ENCODE peak calls at places on chromosomes 7 and 10, in ten cellular contexts. Q is GM13977; N is A549; P is PC-3; U is neural progenitor cell; J is fibroblast of the aortic adventitia; D is left lung; E is upper lobe of left lung; O is activated CD8-positive, alpha-beta T cell treated with anti-CD3 and anti-CD28 coated beads for 36 hours; V is DND-41. L is an unnamed sample.

GRCh38 chr10:79608505-79609375 is 2.0 kb upstream of the SFTPA1 start:
- DNase-seq in V (peak; percentile 46), P (no peak), N (peak; percentile 17), E (peak; percentile 53), Q (peak; percentile 46), D (no peak), U (peak; percentile 63), J (peak; percentile 10), O (peak; percentile 68), L (peak; percentile 45)

GRCh38 chr7:55365103-55365679 is at the start of gene LANCL2:
- DNase-seq in P (peak; percentile 40), N (no peak), Q (no peak), O (peak; percentile 56), U (peak; percentile 85), J (peak; percentile 43), D (no peak), E (peak; percentile 42), V (no peak), L (peak; percentile 65)

GRCh38 chr10:95242581-95243317 is 48.1 kb downstream of the PDLIM1 start:
- DNase-seq in O (peak; percentile 68), P (peak; percentile 73), N (peak; percentile 70), Q (peak; percentile 21), U (peak; percentile 74), J (peak; percentile 75), E (peak; percentile 58), D (no peak), V (peak; percentile 19), L (no peak)

GRCh38 chr10:124736491-124737136 is 7.6 kb downstream of the FAM53B start:
- DNase-seq in N (peak; percentile 36), D (peak; percentile 84), P (peak; percentile 5), U (no peak), V (no peak), Q (no peak), E (peak; percentile 87), J (peak; percentile 90), O (no peak), L (peak; percentile 91)

GRCh38 chr7:5695037-5695708 is 86.3 kb downstream of the RNF216 start:
- DNase-seq in Q (peak; percentile 52), O (peak; percentile 87), P (no peak), V (peak; percentile 83), U (no peak), N (no peak), E (peak; percentile 42), D (no peak), J (peak; percentile 73), L (no peak)

GRCh38 chr7:137985897-137986251 is 16.0 kb downstream of the CREB3L2 start:
- DNase-seq in J (no peak), V (no peak), U (no peak), O (no peak), N (no peak), D (no peak), E (no peak), Q (peak; percentile 58), P (no peak), L (no peak)

GRCh38 chr10:69397972-69398371 is 18.7 kb downstream of the TACR2 start:
- DNase-seq in P (no peak), E (no peak), D (no peak), Q (no peak), U (no peak), N (no peak), V (no peak), J (peak; percentile 93), O (no peak), L (no peak)

GRCh38 chr7:105656922-105657521 is 75.7 kb upstream of the EFCAB10 start:
- DNase-seq in V (peak; percentile 63), U (peak; percentile 75), N (peak; percentile 58), P (peak; percentile 70), D (no peak), E (peak; percentile 49), O (peak; percentile 81), Q (peak; percentile 76), J (no peak), L (no peak)

GRCh38 chr10:116838143-116838725 is 11.1 kb upstream of the ENO4 start:
- DNase-seq in U (no peak), Q (no peak), O (no peak), V (no peak), E (no peak), D (no peak), N (no peak), J (no peak), P (no peak), L (no peak)

GRCh38 chr10:116835658-116836057 is 13.6 kb upstream of the ENO4 start:
- DNase-seq in O (no peak), E (no peak), D (no peak), N (no peak), U (no peak), P (no peak), V (no peak), J (no peak), Q (no peak), L (no peak)

GRCh38 chr10:116836087-116836486 is 13.2 kb upstream of the ENO4 start:
- DNase-seq in N (peak; percentile 26), U (peak; percentile 85), J (no peak), O (no peak), E (no peak), Q (no peak), V (no peak), D (no peak), P (no peak), L (no peak)

GRCh38 chr10:116833986-116834760 is 15.1 kb upstream of the ENO4 start:
- DNase-seq in E (no peak), Q (no peak), V (no peak), O (no peak), J (no peak), P (no peak), U (peak; percentile 79), N (no peak), D (no peak), L (no peak)

GRCh38 chr10:116836902-116837513 is 12.3 kb upstream of the ENO4 start:
- DNase-seq in P (no peak), Q (no peak), N (no peak), J (peak; percentile 18), O (no peak), E (no peak), U (no peak), D (no peak), V (no peak), L (no peak)
- TF ChIP-seq CTCF in P (no peak), Q (no peak), N (no peak), J (peak; percentile 21), O (no peak), E (no peak), U (peak; percentile 41), D (no peak), V (no peak), L (no peak)

GRCh38 chr10:15439381-15439837 is 68.3 kb upstream of the FAM171A1 start:
- DNase-seq in V (no peak), Q (no peak), N (peak; percentile 23), E (no peak), O (no peak), U (peak; percentile 53), D (no peak), P (no peak), J (peak; percentile 95), L (no peak)
- TF ChIP-seq CTCF in V (no peak), Q (no peak), N (no peak), E (peak; percentile 24), O (no peak), U (peak; percentile 40), D (no peak), P (no peak), J (peak; percentile 79), L (no peak)

GRCh38 chr10:55628260-55628701 is 732.8 kb downstream of the ZWINT start:
- DNase-seq in P (no peak), O (no peak), E (no peak), V (no peak), U (peak; percentile 77), Q (no peak), N (peak; percentile 9), J (no peak), D (no peak), L (peak; percentile 33)

GRCh38 chr10:55630491-55631056 is 730.5 kb downstream of the ZWINT start:
- DNase-seq in O (no peak), E (no peak), Q (no peak), P (peak; percentile 37), V (no peak), J (no peak), D (no peak), U (peak; percentile 58), N (no peak), L (peak; percentile 19)

GRCh38 chr10:55629792-55630490 is 731.1 kb downstream of the ZWINT start:
- DNase-seq in J (no peak), P (peak; percentile 78), O (peak; percentile 8), Q (peak; percentile 46), V (no peak), D (no peak), U (peak; percentile 75), E (peak; percentile 24), N (peak; percentile 75), L (no peak)

GRCh38 chr10:55627526-55628170 is 733.4 kb downstream of the ZWINT start:
- DNase-seq in Q (no peak), U (peak; percentile 66), P (no peak), J (no peak), V (no peak), N (no peak), E (no peak), D (no peak), O (no peak), L (no peak)

DNA sequence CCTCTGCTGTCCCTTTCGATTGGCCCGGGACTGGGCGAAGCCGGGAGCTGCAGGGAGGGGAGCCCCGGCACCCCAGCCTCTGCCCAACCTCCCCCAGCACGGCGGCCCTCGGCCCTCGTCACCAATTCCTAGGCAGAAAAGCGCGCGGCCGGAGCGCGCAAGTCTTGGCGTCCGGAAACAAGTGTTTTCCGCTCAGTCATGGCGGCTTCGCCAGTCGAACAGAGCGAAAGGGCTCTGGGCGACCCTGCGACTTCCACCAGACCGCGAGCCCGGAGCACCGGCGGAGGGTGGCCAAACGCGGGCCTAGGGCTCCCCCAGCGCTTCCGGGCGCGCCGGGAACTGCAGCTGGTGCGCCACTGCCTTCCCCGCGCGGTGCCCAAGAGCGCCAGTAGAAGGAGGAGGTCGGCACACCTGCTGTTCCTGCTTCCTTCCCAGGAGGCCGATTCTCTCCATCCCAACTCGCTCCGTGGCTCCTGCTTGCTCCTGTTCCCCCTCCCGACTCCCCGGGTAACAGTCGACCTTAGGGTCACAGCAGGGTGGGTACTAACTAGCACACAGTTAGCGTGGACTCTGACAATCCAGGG is 729.9 kb downstream of the ZWINT start:
- DNase-seq in J (no peak), P (peak; percentile 86), E (peak; percentile 60), N (peak; percentile 70), Q (peak; percentile 68), U (peak; percentile 93), O (peak; percentile 39), D (peak; percentile 44), V (no peak), L (peak; percentile 62)
- TF ChIP-seq CTCF in J (no peak), P (peak; percentile 91), E (peak; percentile 83), N (peak; percentile 48), Q (peak; percentile 67), U (peak; percentile 79), O (peak; percentile 43), D (peak; percentile 73), V (no peak), L (peak; percentile 33)

DNA sequence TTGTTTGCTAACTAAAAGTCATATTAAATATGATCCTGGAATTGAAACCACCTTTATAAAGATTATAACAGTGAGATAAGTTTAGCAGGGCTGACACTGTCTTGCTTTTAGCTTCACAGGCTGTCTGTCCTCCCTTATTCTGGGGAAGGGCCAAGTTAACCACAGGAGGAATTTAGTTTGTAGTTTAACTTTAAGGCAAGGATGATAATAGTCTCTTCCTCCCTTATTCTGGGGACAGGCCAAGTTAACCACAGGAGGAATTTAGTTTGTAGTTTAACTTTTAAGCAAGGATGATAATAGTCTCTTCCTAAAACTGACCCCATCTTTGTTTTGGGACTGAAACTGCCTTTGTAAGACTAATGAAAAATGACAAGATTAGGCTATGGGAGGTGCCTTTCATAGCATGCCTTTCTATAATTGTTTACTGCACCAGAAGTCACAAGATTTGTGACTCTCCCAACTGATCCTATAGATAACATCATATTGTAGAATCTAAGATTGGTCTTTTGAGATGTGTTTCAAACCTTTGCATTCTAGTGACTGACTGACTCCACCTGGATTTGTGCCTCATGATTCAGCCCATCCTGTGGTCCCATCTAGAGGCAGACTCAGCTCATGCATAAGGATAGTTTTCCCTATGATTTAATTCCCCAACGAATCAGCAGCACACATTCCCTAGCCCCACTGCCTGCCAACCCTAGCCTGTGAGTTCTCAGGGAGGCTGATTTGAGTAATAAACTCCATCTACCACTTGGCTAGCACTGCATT is 212.0 kb downstream of the MAGI2 start:
- DNase-seq in D (no peak), N (no peak), Q (no peak), P (peak; percentile 47), O (no peak), U (no peak), E (no peak), J (peak; percentile 79), V (no peak), L (no peak)
- TF ChIP-seq CTCF in D (no peak), N (no peak), Q (no peak), P (no peak), O (no peak), U (no peak), E (no peak), J (no peak), V (no peak), L (no peak)

L was measured in right lobe of liver.